ENCODE peak calls at places on chromosomes 11 and 22, in nine cellular contexts. J is HCT116, Y is endodermal cell, K is A549, B is ovary, A is esophagus squamous epithelium, I is ascending aorta, W is upper lobe of right lung, D is IMR-90. Q is an unnamed sample.

GRCh38 chr11:110327508-110327907 is 31.1 kb upstream of the RDX start:
- DNase-seq in J (no peak), I (no peak), D (no peak), Y (no peak), K (no peak), B (no peak), A (no peak), W (no peak), Q (no peak)

GRCh38 chr11:16909375-16910035 is 104.7 kb downstream of the PLEKHA7 start:
- DNase-seq in D (no peak), A (no peak), B (no peak), K (no peak), J (no peak), I (no peak), Y (no peak), W (no peak), Q (no peak)

GRCh38 chr11:111429066-111429506 is 50.0 kb upstream of the POU2AF1 start:
- DNase-seq in K (no peak), I (no peak), D (peak; percentile 37), W (no peak), B (peak; percentile 65), Y (peak; percentile 87), J (peak; percentile 39), A (no peak), Q (no peak)

GRCh38 chr11:71498091-71498490 is 29.0 kb upstream of the KRTAP5-7 start:
- DNase-seq in B (no peak), I (no peak), K (no peak), W (no peak), Y (no peak), D (no peak), J (no peak), A (no peak), Q (no peak)

GRCh38 chr11:85766801-85767200 is 44.1 kb downstream of the SYTL2 start:
- DNase-seq in W (no peak), Y (no peak), I (no peak), B (no peak), D (peak; percentile 44), J (no peak), A (no peak), K (no peak), Q (no peak)

GRCh38 chr11:116173506-116173905 is 599.3 kb downstream of the BUD13 start:
- DNase-seq in W (no peak), A (no peak), Y (peak; percentile 22), K (no peak), J (no peak), I (no peak), B (no peak), D (no peak), Q (no peak)

GRCh38 chr11:72738199-72739141 is 13.7 kb downstream of the ARAP1 start:
- DNase-seq in Y (peak; percentile 77), K (no peak), D (peak; percentile 33), I (no peak), W (peak; percentile 89), B (no peak), A (peak; percentile 42), J (no peak), Q (no peak)

GRCh38 chr11:109027851-109028250 is 363.0 kb downstream of the DDX10 start:
- DNase-seq in K (no peak), A (no peak), Y (no peak), I (no peak), B (no peak), D (no peak), J (no peak), W (no peak), Q (no peak)

GRCh38 chr11:65430406-65431217 is 8.0 kb downstream of the NEAT1 start:
- DNase-seq in K (no peak), B (peak; percentile 14), A (no peak), J (no peak), W (no peak), D (peak; percentile 69), I (no peak), Y (no peak), Q (no peak)

GRCh38 chr22:49211176-49211575 is 616.5 kb downstream of the BRD1 start:
- DNase-seq in D (no peak), K (no peak), B (peak; percentile 20), Y (peak; percentile 11), J (no peak), A (no peak), I (no peak), W (peak; percentile 31), Q (no peak)

GRCh38 chr22:41305646-41306045 is 4.3 kb downstream of the ZC3H7B start:
- DNase-seq in W (no peak), K (no peak), A (no peak), B (no peak), Y (no peak), I (no peak), J (no peak), D (peak; percentile 73), Q (no peak)

GRCh38 chr11:1747753-1748466 is 2.5 kb downstream of the IFITM10 start:
- DNase-seq in W (peak; percentile 66), J (no peak), K (no peak), B (no peak), D (no peak), A (no peak), Y (peak; percentile 61), I (no peak), Q (no peak)

GRCh38 chr11:78295991-78296930 is 107.5 kb downstream of the USP35 start:
- DNase-seq in Y (no peak), K (no peak), I (no peak), D (peak; percentile 13), A (no peak), B (no peak), J (no peak), W (no peak), Q (no peak)

GRCh38 chr11:96204721-96205459 is 138.1 kb downstream of the MAML2 start:
- DNase-seq in I (no peak), D (no peak), A (no peak), W (no peak), Y (no peak), J (no peak), K (no peak), B (no peak), Q (no peak)

GRCh38 chr11:68467446-68467845 is 6.9 kb downstream of the PPP6R3 start:
- DNase-seq in W (no peak), I (no peak), A (no peak), J (no peak), Y (no peak), B (no peak), K (no peak), D (no peak), Q (no peak)

GRCh38 chr11:68469122-68469521 is 8.6 kb downstream of the PPP6R3 start:
- DNase-seq in J (no peak), B (no peak), D (peak; percentile 50), Y (no peak), A (no peak), W (no peak), I (no peak), K (no peak), Q (no peak)

GRCh38 chr11:68469642-68470041 is 9.1 kb downstream of the PPP6R3 start:
- DNase-seq in W (no peak), K (no peak), I (no peak), A (no peak), B (no peak), J (no peak), Y (no peak), D (no peak), Q (no peak)

GRCh38 chr11:68470304-68470811 is 9.8 kb downstream of the PPP6R3 start:
- DNase-seq in K (no peak), I (no peak), B (no peak), A (no peak), W (no peak), Y (no peak), D (no peak), J (no peak), Q (no peak)

GRCh38 chr11:68468217-68468828 is 7.8 kb downstream of the PPP6R3 start:
- DNase-seq in W (no peak), D (no peak), Y (no peak), I (no peak), J (no peak), B (no peak), K (no peak), A (no peak), Q (no peak)
- H3K4me1 ChIP-seq in W (peaks cover 81% of the 10 kb centered on the region), D (peaks cover 22% of the 10 kb centered on the region), Y (peaks cover 13% of the 10 kb centered on the region), I (peaks cover 62% of the 10 kb centered on the region), J (peaks cover 41% of the 10 kb centered on the region), B (peaks cover 46% of the 10 kb centered on the region), K (peaks cover 43% of the 10 kb centered on the region), A (peaks cover 18% of the 10 kb centered on the region), Q (peaks cover 65% of the 10 kb centered on the region)

GRCh38 chr11:122814401-122814800 is 23.9 kb upstream of the CRTAM start:
- DNase-seq in Y (no peak), A (no peak), W (no peak), J (no peak), B (no peak), I (no peak), D (no peak), K (no peak), Q (no peak)
- TF ChIP-seq CTCF in Y (peak; percentile 76), A (no peak), W (no peak), J (peak; percentile 43), B (no peak), I (no peak), D (no peak), K (peak; percentile 11), Q (no peak)

GRCh38 chr22:29004647-29005371 is 56.8 kb downstream of the C22orf31 start:
- DNase-seq in J (peak; percentile 45), W (peak; percentile 83), B (peak; percentile 60), K (no peak), Y (peak; percentile 91), D (peak; percentile 15), A (no peak), I (no peak), Q (no peak)
- H3K4me3 ChIP-seq in J (peak overlapping the region; percentile 42), W (no peak overlapping the region), B (no peak overlapping the region), K (no peak overlapping the region), Y (peak overlapping the region; percentile 55), D (no peak overlapping the region), A (peak overlapping the region; percentile 38), I (peak overlapping the region; percentile 40), Q (peak overlapping the region; percentile 7)

GRCh38 chr22:25564979-25565677 is 653 bp downstream of the GRK3 start:
- DNase-seq in Y (peak; percentile 87), J (no peak), B (no peak), K (peak; percentile 3), A (no peak), W (peak; percentile 78), D (no peak), I (no peak), Q (no peak)

GRCh38 chr22:25569983-25570382 is 5.5 kb downstream of the GRK3 start:
- DNase-seq in W (no peak), Y (no peak), A (no peak), D (no peak), B (no peak), I (no peak), J (no peak), K (no peak), Q (no peak)

GRCh38 chr22:25566812-25567211 is 2.3 kb downstream of the GRK3 start:
- DNase-seq in W (no peak), Y (no peak), A (no peak), B (no peak), I (no peak), D (no peak), J (no peak), K (no peak), Q (no peak)

GRCh38 chr22:25564320-25564978 is at the start of gene GRK3:
- DNase-seq in Y (peak; percentile 88), J (peak; percentile 44), W (peak; percentile 91), K (peak; percentile 21), I (no peak), B (peak; percentile 77), A (peak; percentile 31), D (peak; percentile 27), Q (no peak)

DNA sequence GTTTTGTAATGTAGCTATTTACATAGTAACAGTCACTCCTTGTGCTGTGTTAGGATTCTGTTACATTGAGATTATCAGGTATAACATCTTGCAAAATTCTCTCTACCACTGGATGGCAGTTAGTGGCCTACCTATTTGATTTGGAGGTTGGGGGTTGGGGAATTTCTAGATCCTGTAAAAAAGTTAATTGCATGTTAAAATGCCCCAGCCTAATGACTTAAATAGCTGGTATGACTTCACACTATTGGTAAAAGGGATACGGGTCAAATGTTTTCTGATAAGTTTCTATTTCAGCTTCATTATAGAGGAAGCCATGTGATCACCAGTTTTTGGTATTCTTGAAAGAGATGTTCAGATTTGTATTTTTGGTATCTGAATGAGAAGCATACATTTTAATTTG is 2.8 kb downstream of the GRK3 start:
- DNase-seq in D (no peak), A (no peak), J (no peak), B (no peak), Y (no peak), I (no peak), W (no peak), K (no peak), Q (no peak)
- H3K4me1 ChIP-seq in D (no peaks in the 10 kb centered on the region), A (peaks cover 19% of the 10 kb centered on the region), J (peaks cover 24% of the 10 kb centered on the region), B (peaks cover 6% of the 10 kb centered on the region), Y (no peaks in the 10 kb centered on the region), I (peaks cover 13% of the 10 kb centered on the region), W (peaks cover 21% of the 10 kb centered on the region), K (peaks cover 9% of the 10 kb centered on the region), Q (peaks cover 19% of the 10 kb centered on the region)